ENCODE peak calls at places on chromosomes 11 and 22, in nine cellular contexts. Z, K, G, Q, F, O, X, V and D are unnamed samples.
A peak's percentile ranks its signal among the peaks of the same experiment; 100 is the strongest.

GRCh38 chr22:29061773-29062172 is at the start of gene C22orf31:
- DNase-seq in Z (no peak), K (no peak), G (no peak), Q (no peak), F (no peak), O (no peak), X (no peak), V (no peak), D (no peak)

GRCh38 chr11:116697639-116698038 is 75.1 kb downstream of the BUD13 start:
- DNase-seq in Z (no peak), K (no peak), G (peak; percentile 17), Q (no peak), F (no peak), O (no peak), X (no peak), V (no peak), D (no peak)

GRCh38 chr11:46390331-46391171 is 1.0 kb downstream of the CHRM4 start:
- DNase-seq in Z (no peak), K (no peak), G (no peak), Q (no peak), F (no peak), O (no peak), X (no peak), V (peak; percentile 41), D (no peak)

GRCh38 chr11:107232451-107232850 is 214.2 kb upstream of the GUCY1A2 start:
- DNase-seq in Z (no peak), K (no peak), G (no peak), Q (no peak), F (no peak), O (no peak), X (no peak), V (no peak), D (no peak)

GRCh38 chr11:116390963-116391362 is 381.8 kb downstream of the BUD13 start:
- DNase-seq in Z (no peak), K (no peak), G (no peak), Q (no peak), F (no peak), O (no peak), X (no peak), V (no peak), D (no peak)

GRCh38 chr11:18745251-18745650 is 19.3 kb upstream of the IGSF22 start:
- DNase-seq in Z (no peak), K (no peak), G (no peak), Q (no peak), F (no peak), O (no peak), X (no peak), V (no peak), D (no peak)

GRCh38 chr11:115226556-115226955 is 277.7 kb downstream of the CADM1 start:
- DNase-seq in Z (peak; percentile 91), K (peak; percentile 90), G (no peak), Q (no peak), F (no peak), O (no peak), X (peak; percentile 42), V (no peak), D (no peak)

GRCh38 chr11:70002433-70002832 is 75.7 kb upstream of the ANO1 start:
- DNase-seq in Z (no peak), K (no peak), G (no peak), Q (no peak), F (peak; percentile 69), O (no peak), X (no peak), V (peak; percentile 65), D (no peak)

GRCh38 chr11:2570211-2570811 is 125.5 kb downstream of the KCNQ1 start:
- DNase-seq in Z (no peak), K (no peak), G (no peak), Q (no peak), F (no peak), O (no peak), X (no peak), V (no peak), D (no peak)

GRCh38 chr11:33982661-33983060 is 68.9 kb upstream of the CAPRIN1 start:
- DNase-seq in Z (peak; percentile 10), K (no peak), G (no peak), Q (no peak), F (no peak), O (no peak), X (no peak), V (no peak), D (no peak)

GRCh38 chr11:60831501-60832079 is 10.3 kb upstream of the CCDC86 start:
- DNase-seq in Z (peak; percentile 54), K (no peak), G (no peak), Q (no peak), F (no peak), O (no peak), X (no peak), V (no peak), D (no peak)

GRCh38 chr11:134556186-134556585 is 144.1 kb upstream of the B3GAT1 start:
- DNase-seq in Z (no peak), K (no peak), G (no peak), Q (no peak), F (no peak), O (no peak), X (no peak), V (no peak), D (no peak)

GRCh38 chr22:31230155-31230870 is 18.2 kb downstream of the LIMK2 start:
- DNase-seq in Z (no peak), K (no peak), G (no peak), Q (no peak), F (no peak), O (no peak), X (no peak), V (peak; percentile 78), D (no peak)

DNA sequence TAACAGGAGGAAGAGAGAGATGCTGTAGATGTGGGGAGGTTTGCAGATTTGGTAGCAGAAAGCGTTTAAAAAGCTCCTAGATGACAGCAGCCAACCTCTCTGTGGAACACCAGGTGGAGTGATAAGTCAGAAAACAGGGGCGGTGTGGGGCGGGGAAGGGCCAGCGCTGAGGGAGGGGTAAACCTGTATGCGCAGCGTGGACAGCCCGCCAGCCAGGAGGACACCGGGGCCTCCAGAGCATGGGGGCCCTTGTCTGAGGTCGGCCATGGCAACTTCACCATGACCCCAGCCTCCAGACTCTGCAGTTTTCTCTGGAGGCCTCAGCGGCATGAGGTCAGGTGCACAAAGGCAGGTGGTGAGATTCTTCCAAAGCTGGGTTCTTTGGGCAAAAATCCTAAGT is 423.7 kb downstream of the BRD1 start:
- DNase-seq in Z (no peak), K (no peak), G (peak; percentile 14), Q (no peak), F (no peak), O (no peak), X (no peak), V (no peak), D (no peak)
- TF ChIP-seq CTCF in Z (no peak), K (no peak), G (no peak), Q (no peak), F (no peak), O (no peak), X (no peak), V (no peak), D (no peak)

DNA sequence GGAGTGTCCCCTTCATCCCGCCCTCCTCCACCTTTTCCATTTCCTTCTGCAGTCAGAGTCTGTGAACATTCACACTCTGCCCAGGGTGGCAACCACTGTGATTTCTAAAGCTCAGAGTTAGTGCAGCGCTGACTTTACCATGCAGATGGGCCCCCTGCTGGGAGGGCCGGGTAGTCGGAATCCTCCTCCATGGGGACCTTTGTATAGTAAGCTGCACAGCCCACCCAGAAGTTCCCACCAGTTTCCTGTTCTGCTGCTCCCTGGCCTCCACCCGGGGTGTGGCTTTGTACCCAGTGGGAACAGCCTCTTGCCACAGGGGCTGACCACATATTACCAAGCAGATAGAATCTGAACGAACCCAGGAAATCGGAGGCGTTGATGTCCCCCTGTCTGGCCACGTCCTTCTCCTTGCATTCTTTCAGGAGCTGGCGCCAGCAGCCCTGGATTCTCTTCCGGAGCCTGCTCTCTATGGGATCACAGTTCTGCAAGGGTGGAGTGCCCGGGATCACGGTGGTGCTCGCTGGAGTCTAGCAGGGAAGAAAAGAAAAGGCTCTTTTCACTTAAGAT is 125.3 kb downstream of the MPPED1 start:
- DNase-seq in Z (no peak), K (no peak), G (peak; percentile 23), Q (no peak), F (peak; percentile 12), O (no peak), X (no peak), V (peak; percentile 71), D (no peak)
- TF ChIP-seq CTCF in Z (no peak), K (no peak), G (no peak), Q (no peak), F (no peak), O (no peak), X (no peak), V (peak; percentile 59), D (peak; percentile 29)

GRCh38 chr22:22346401-22347107 is 102.0 kb downstream of the VPREB1 start:
- DNase-seq in Z (no peak), K (no peak), G (no peak), Q (no peak), F (no peak), O (no peak), X (no peak), V (no peak), D (no peak)

GRCh38 chr22:22348815-22349454 is 104.3 kb downstream of the VPREB1 start:
- DNase-seq in Z (no peak), K (no peak), G (no peak), Q (no peak), F (no peak), O (no peak), X (no peak), V (no peak), D (no peak)

GRCh38 chr22:22349455-22349836 is 104.9 kb downstream of the VPREB1 start:
- DNase-seq in Z (no peak), K (no peak), G (no peak), Q (no peak), F (no peak), O (no peak), X (no peak), V (no peak), D (no peak)

GRCh38 chr22:22345781-22346180 is 101.2 kb downstream of the VPREB1 start:
- DNase-seq in Z (no peak), K (no peak), G (no peak), Q (no peak), F (no peak), O (no peak), X (no peak), V (no peak), D (no peak)

DNA sequence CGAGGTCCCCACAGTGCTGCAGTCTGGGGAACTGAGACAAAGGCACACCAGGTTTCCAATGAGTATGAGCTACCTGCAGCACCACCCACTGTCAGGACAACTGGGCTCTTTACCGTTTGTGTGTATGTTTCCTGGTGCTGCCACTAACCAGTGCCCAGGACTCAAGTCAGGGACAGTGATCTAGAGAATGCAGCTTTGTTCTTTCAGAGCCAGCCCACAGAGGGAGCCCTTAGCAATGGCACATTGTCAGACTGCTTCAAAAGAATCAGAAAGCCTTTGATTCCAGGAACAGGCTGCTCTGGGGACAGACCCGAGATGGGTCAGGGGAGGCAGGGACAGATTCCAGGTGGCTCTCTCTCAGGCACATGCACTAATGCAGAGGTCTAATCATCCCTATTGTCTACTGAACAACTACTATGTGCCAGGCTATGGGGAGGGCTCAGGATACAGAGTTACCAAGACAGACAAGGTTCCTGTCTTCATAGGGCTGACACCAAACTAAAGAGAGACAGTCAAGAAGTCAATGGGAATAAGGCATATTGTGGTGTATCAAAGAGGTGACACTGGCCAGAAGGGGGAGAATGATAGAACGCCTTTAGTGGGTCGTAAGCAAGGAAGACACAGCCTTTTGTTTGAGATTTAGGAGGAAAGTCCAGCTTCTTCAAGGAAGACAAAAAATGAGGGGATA is 103.7 kb downstream of the VPREB1 start:
- DNase-seq in Z (no peak), K (no peak), G (no peak), Q (no peak), F (no peak), O (no peak), X (no peak), V (peak; percentile 19), D (no peak)
- TF ChIP-seq CTCF in Z (peak; percentile 29), K (peak; percentile 47), G (no peak), Q (no peak), F (no peak), O (no peak), X (peak; percentile 29), V (peak; percentile 48), D (peak; percentile 17)

GRCh38 chr22:25404556-25404922 is 159.9 kb upstream of the GRK3 start:
- DNase-seq in Z (no peak), K (no peak), G (no peak), Q (no peak), F (no peak), O (no peak), X (no peak), V (peak; percentile 49), D (peak; percentile 21)
- TF ChIP-seq CTCF in Z (no peak), K (no peak), G (no peak), Q (no peak), F (no peak), O (no peak), X (no peak), V (no peak), D (no peak)